ENCODE peak calls at places on chromosomes 6 and 20, in ten cellular contexts. Z is stimulated activated CD4-positive, alpha-beta T cell treated with anti-CD3 and anti-CD28 coated beads, TNF-alpha, amount 100 ng/mL, for 24 hours; D is small intestine; H is thoracic aorta; Y is H9; W is AG20443; C is breast epithelium; E is stimulated activated CD8-positive, alpha-beta memory T cell treated with anti-CD3 and anti-CD28 coated beads, Interleukin-12 subunit alpha, Interleukin-12 subunit beta, amount 100 ng/mL, for 1 hour; J is amygdala; X is GF-D8. A is an unnamed sample.

GRCh38 chr6:44761046-44761445 is 373.5 kb downstream of the CDC5L start:
- DNase-seq in Z (no peak), D (no peak), H (no peak), Y (no peak), W (no peak), C (no peak), E (no peak), J (no peak), X (no peak), A (no peak)

GRCh38 chr6:113630738-113631535 is 226.2 kb upstream of the MARCKS start:
- DNase-seq in Z (no peak), D (no peak), H (no peak), Y (no peak), W (peak; percentile 42), C (no peak), E (no peak), J (no peak), X (no peak), A (peak; percentile 3)

GRCh38 chr20:23445596-23446217 is 6.2 kb downstream of the CSTL1 start:
- DNase-seq in Z (no peak), D (no peak), H (no peak), Y (no peak), W (peak; percentile 85), C (no peak), E (no peak), J (no peak), X (no peak), A (no peak)

GRCh38 chr6:36983538-36983937 is 2.5 kb downstream of the MTCH1 start:
- DNase-seq in Z (no peak), D (no peak), H (no peak), Y (no peak), W (no peak), C (no peak), E (no peak), J (no peak), X (no peak), A (no peak)

GRCh38 chr20:31607640-31608255 is 2.7 kb downstream of the ID1 start:
- DNase-seq in Z (no peak), D (no peak), H (no peak), Y (no peak), W (peak; percentile 18), C (no peak), E (no peak), J (no peak), X (no peak), A (no peak)

GRCh38 chr6:139109558-139109957 is 25.3 kb upstream of the HECA start:
- DNase-seq in Z (no peak), D (peak; percentile 37), H (no peak), Y (peak; percentile 70), W (no peak), C (no peak), E (no peak), J (no peak), X (no peak), A (no peak)

GRCh38 chr20:40493071-40493470 is 196.0 kb downstream of the MAFB start:
- DNase-seq in Z (no peak), D (no peak), H (peak; percentile 52), Y (no peak), W (peak; percentile 50), C (no peak), E (no peak), J (no peak), X (no peak), A (no peak)

GRCh38 chr20:58131581-58132142 is 96.8 kb downstream of the ANKRD60 start:
- DNase-seq in Z (no peak), D (no peak), H (no peak), Y (peak; percentile 12), W (peak; percentile 63), C (peak; percentile 13), E (no peak), J (no peak), X (no peak), A (no peak)

GRCh38 chr20:32702706-32703425 is 29.1 kb upstream of the C20orf203 start:
- DNase-seq in Z (no peak), D (no peak), H (no peak), Y (no peak), W (no peak), C (no peak), E (no peak), J (no peak), X (no peak), A (no peak)